ENCODE peak calls at places on chromosome 17, in five cellular contexts. Y is ovary, W is GM23338, V is hepatocyte, B is adrenal gland. A is an unnamed sample.

GRCh38 chr17:18858567-18859245 is 775 bp downstream of the PRPSAP2 start:
- DNase-seq in V (no peak), Y (no peak), W (no peak), B (no peak), A (no peak)

GRCh38 chr17:68288375-68288774 is 2.6 kb downstream of the SLC16A6 start:
- DNase-seq in W (no peak), V (no peak), B (peak), Y (no peak), A (no peak)

GRCh38 chr17:152860-153420 is 15.6 kb downstream of the SCGB1C2 start:
- DNase-seq in W (no peak), V (no peak), Y (no peak), B (no peak), A (peak)

GRCh38 chr17:18967806-18968744 is 16.1 kb downstream of the SLC5A10 start:
- DNase-seq in W (no peak), B (no peak), V (peak), Y (no peak), A (no peak)

GRCh38 chr17:56112086-56112485 is 41.2 kb upstream of the ANKFN1 start:
- DNase-seq in W (no peak), Y (no peak), B (no peak), V (peak), A (no peak)

GRCh38 chr17:80457236-80457856 is 19.1 kb downstream of the NPTX1 start:
- DNase-seq in V (no peak), B (no peak), Y (no peak), W (no peak), A (peak)

GRCh38 chr17:79338142-79338541 is 263.5 kb downstream of the ENGASE start:
- DNase-seq in W (peak), Y (no peak), B (no peak), V (no peak), A (no peak)

GRCh38 chr17:36085710-36086268 is 4.2 kb downstream of the CCL3 start:
- DNase-seq in W (no peak), Y (no peak), V (no peak), B (no peak), A (no peak)

GRCh38 chr17:67628580-67629013 is 89.1 kb upstream of the NOL11 start:
- DNase-seq in V (no peak), B (peak), W (peak), Y (no peak), A (no peak)

GRCh38 chr17:56528636-56529170 is 64.8 kb upstream of the NOG start:
- DNase-seq in W (no peak), Y (no peak), B (no peak), V (no peak), A (no peak)

GRCh38 chr17:28318759-28319660 is at the start of gene TMEM97:
- DNase-seq in W (peak), Y (peak), V (peak), B (peak), A (peak)

GRCh38 chr17:60851181-60851580 is 173.5 kb downstream of the BCAS3 start:
- DNase-seq in W (peak), Y (no peak), V (no peak), B (no peak), A (no peak)

GRCh38 chr17:79617304-79617703 is 6.5 kb upstream of the RBFOX3 start:
- DNase-seq in V (no peak), B (no peak), Y (peak), W (no peak), A (no peak)

GRCh38 chr17:32019228-32019627 is 12.0 kb downstream of the LRRC37B start:
- DNase-seq in V (no peak), B (no peak), W (no peak), Y (no peak), A (no peak)

GRCh38 chr17:45336390-45337182 is 19.8 kb upstream of the MAP3K14 start:
- DNase-seq in B (no peak), Y (peak), V (no peak), W (no peak), A (no peak)

GRCh38 chr17:79633937-79634813 is 23.3 kb upstream of the RBFOX3 start:
- DNase-seq in Y (no peak), B (peak), V (no peak), W (no peak), A (no peak)

GRCh38 chr17:53127331-53127730 is 695.4 kb upstream of the KIF2B start:
- DNase-seq in V (no peak), W (no peak), B (no peak), Y (no peak), A (no peak)

GRCh38 chr17:75614006-75614405 is 19.2 kb upstream of the SMIM5 start:
- DNase-seq in W (peak), Y (no peak), B (no peak), V (no peak), A (no peak)

GRCh38 chr17:57944796-57945362 is 10.3 kb downstream of the CUEDC1 start:
- DNase-seq in W (no peak), B (no peak), Y (no peak), V (peak), A (no peak)

GRCh38 chr17:70352834-70353233 is 183.5 kb downstream of the KCNJ2 start:
- DNase-seq in B (no peak), W (no peak), Y (no peak), V (no peak), A (no peak)

GRCh38 chr17:65403129-65403528 is 158.3 kb downstream of the AXIN2 start:
- DNase-seq in B (no peak), W (no peak), Y (no peak), V (no peak), A (no peak)

GRCh38 chr17:12046786-12047185 is 26.1 kb downstream of the MAP2K4 start:
- DNase-seq in Y (no peak), V (no peak), B (no peak), W (peak), A (no peak)

GRCh38 chr17:4407216-4407615 is 26.5 kb upstream of the SPNS3 start:
- DNase-seq in W (no peak), Y (no peak), B (no peak), V (no peak), A (no peak)

GRCh38 chr17:41588126-41588810 is 1.6 kb upstream of the KRT14 start:
- DNase-seq in B (no peak), V (no peak), Y (no peak), W (no peak), A (no peak)

GRCh38 chr17:15379659-15380058 is 38.3 kb upstream of the TEKT3 start:
- DNase-seq in W (no peak), Y (no peak), B (no peak), V (no peak), A (no peak)

GRCh38 chr17:81219476-81220180 is 3.1 kb downstream of the CEP131 start:
- DNase-seq in B (no peak), W (no peak), V (no peak), Y (no peak), A (no peak)

DNA sequence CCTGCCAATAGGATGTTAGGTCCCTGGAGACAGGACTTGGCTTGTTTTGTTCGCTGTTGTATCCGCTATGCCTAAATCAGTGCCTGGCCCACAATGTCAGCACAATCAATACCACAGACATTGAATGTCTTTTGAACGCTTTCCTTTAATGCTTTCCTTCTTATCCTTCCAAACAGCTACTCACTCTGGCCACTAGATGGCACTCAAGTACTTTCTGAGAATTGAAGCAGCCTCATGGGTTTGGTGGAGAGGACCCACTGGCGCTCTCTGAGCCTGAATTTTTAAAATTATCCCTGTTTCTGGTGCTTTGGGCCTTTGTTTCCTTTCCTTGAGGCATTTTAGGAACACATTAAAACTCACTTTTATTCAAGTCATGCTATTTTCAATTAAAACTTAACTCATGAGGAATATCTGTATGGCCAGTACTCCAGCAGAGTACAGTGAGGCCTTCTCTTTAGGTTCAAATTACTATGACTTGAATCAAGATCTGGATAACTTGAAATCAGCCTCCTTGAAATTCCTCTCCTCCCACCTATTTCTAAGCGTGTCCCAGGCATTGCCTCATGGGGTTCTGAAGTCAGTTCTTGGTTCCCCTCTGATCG is 3.2 kb upstream of the NLRP1 start:
- DNase-seq in W (peak), Y (no peak), V (peak), B (peak), A (no peak)
- H3K27ac ChIP-seq in W (no peak), Y (no peak), V (no peak), B (no peak), A (no peak)

DNA sequence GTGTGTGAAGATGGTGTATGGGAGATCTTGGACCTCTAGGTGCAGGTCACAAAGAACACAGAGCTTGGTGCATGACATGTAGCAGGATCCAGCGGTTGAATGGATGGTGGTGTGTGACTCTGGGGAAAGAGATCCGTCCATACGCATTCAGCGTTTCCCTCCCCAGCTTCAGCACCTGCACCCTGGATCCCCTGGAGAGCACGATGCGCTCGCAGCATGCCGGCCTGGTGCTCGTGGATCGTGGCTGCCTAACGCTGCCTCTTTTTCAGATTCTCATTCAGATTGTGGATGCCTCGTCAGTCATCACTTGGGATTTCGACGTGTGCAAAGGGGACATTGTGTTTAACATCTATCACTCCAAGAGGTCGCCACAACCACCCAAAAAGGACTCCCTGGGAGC is 70.9 kb downstream of the SEC14L1 start:
- DNase-seq in B (no peak), V (no peak), Y (peak), W (no peak), A (peak)
- H3K27ac ChIP-seq in B (no peak), V (no peak), Y (no peak), W (no peak), A (no peak)

GRCh38 chr17:82246365-82247174 is 17.7 kb downstream of the SLC16A3 start:
- DNase-seq in V (peak), Y (peak), B (peak), W (no peak), A (peak)

GRCh38 chr17:82245144-82246039 is 16.6 kb downstream of the SLC16A3 start:
- DNase-seq in Y (peak), W (no peak), B (no peak), V (no peak), A (peak)

GRCh38 chr17:82244413-82245140 is 15.7 kb downstream of the SLC16A3 start:
- DNase-seq in V (no peak), W (no peak), B (no peak), Y (no peak), A (peak)

GRCh38 chr17:82247175-82247823 is 18.5 kb downstream of the SLC16A3 start:
- DNase-seq in Y (no peak), V (no peak), W (no peak), B (no peak), A (peak)

GRCh38 chr17:82246040-82246364 is 17.2 kb downstream of the SLC16A3 start:
- DNase-seq in V (no peak), W (no peak), B (no peak), Y (no peak), A (peak)
- H3K27ac ChIP-seq in V (peak), W (no peak), B (peak), Y (no peak), A (peak)

GRCh38 chr17:50280801-50281441 is 6.7 kb downstream of the TMEM92 start:
- DNase-seq in B (no peak), V (no peak), Y (no peak), W (no peak), A (peak)

GRCh38 chr17:50279639-50280038 is 5.4 kb downstream of the TMEM92 start:
- DNase-seq in V (no peak), W (no peak), B (no peak), Y (no peak), A (no peak)

GRCh38 chr17:50279181-50279526 is 4.9 kb downstream of the TMEM92 start:
- DNase-seq in Y (no peak), V (no peak), W (no peak), B (no peak), A (no peak)

GRCh38 chr17:50278526-50279180 is 4.4 kb downstream of the TMEM92 start:
- DNase-seq in V (no peak), Y (peak), B (no peak), W (no peak), A (no peak)

DNA sequence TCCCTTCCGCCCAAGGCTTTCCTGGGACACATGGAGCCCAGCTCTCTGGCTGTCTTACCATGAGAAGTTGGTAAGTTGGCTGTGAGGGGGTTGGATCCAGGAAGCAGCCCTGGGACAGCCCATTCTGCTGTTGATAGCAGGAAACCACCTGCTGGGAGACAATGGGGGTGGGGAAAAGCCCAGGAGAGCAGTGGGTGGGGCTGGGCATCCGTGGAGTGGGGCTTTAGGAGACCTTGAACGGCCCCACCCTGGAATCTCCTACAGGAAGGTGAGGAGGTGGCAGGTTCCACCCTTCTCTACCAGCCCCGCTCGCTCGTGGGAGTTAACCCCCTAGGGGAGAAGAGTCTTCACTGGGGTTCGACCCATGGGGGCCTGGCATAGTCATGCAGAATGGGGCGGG is 5.8 kb downstream of the TMEM92 start:
- DNase-seq in Y (no peak), W (peak), V (peak), B (no peak), A (no peak)
- H3K27ac ChIP-seq in Y (no peak), W (no peak), V (peak), B (no peak), A (no peak)

DNA sequence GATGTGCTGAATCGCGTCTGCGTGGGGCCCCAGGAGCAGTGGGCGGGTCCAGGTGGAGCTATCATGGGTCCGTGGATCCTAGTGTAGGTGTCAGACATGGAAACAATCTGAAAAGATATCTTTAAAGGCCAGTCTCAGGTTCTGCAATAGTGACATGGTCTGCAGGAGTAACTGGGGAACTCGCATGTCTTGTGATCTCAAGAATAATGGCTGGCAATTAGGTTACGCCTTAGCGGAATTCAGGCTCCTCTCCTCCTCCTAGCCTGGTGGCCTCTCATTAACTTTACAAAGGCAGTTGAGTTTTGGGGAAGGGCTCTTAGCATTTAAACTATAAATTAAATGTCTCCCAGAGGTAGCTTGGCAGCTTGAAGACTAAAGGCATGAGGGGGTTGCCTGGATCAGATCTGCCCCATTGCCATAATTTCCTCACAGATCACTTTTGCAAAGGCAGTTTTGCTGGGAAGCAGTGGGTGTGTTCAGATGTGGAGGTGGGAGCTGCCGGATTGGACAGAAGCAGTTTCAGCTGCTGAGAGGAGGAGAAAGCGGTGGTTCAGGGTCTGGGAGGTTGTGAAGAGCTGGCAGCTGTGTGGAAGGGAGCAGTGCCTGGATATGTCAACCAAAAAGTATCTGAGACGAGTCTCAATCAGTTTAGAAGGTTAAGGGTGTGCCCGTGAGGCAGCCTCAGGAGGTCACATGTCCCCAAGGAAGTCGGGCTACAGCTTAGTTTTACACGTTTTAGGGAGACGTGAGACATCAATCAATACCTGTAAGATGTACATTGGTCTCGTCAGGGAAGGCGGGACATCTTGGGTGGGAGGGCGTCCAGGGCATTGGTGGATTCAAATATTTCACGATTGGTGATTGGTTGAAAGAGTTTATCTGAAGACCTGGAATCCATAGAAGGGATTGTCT is 2.7 kb downstream of the TBCD start:
- DNase-seq in Y (no peak), V (no peak), B (no peak), W (peak), A (no peak)
- H3K27ac ChIP-seq in Y (no peak), V (no peak), B (no peak), W (peak), A (no peak)

GRCh38 chr17:51120357-51120738 is 320 bp downstream of the SPAG9 start:
- DNase-seq in W (no peak), Y (no peak), V (no peak), B (no peak), A (no peak)

GRCh38 chr17:51124641-51125503 is 4.2 kb upstream of the SPAG9 start:
- DNase-seq in V (no peak), Y (no peak), W (no peak), B (no peak), A (no peak)

GRCh38 chr17:51120739-51121619 is at the start of gene SPAG9:
- DNase-seq in W (peak), Y (peak), V (peak), B (peak), A (peak)

GRCh38 chr17:51119415-51120356 is 982 bp downstream of the SPAG9 start:
- DNase-seq in W (peak), B (peak), Y (no peak), V (peak), A (peak)

DNA sequence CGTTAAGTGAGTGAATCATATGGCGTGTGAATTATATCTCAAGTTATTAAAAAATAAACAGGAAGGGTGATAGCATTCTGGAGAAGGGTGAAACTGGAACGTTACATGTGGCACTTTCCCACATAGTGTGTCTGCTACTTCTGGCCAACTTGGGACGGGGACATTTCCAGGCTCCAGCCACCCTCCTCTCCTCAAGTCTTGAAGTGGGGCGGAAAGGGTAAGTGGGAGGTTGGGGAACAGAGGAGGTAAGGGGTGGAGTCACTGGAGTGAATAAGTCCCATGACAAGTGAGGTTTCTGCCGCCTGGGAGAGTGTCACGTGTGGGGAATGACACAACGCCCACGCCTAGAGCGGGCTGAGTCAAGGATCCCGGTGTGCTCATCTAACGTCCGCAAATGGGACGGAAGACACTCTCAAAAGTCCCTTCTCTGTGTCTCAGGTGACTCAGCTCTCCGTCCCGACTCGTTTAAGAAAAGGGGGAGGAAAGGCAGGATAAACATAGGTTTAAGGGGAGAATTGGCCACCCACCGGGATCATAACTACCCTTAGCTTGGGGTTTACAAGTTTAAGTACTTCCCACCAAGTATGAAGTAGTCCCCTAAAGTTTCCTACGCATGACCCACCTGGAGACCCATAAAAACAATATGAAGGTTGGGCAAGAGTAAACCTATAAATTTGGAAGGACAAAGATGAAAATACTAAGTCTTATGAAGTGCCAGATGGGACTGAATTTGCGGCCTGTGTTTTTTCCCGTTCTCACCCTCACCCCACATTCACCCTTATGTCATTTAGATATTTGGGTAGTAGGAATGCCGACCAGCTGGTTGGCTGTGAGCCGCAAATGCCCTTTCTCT is 1.2 kb upstream of the SPAG9 start:
- DNase-seq in Y (peak), V (peak), W (peak), B (peak), A (peak)
- H3K27ac ChIP-seq in Y (peak), V (peak), W (peak), B (peak), A (peak)

GRCh38 chr17:47265983-47266541 is 12.4 kb downstream of the ITGB3 start:
- DNase-seq in Y (no peak), B (peak), V (peak), W (no peak), A (no peak)
- H3K27ac ChIP-seq in Y (no peak), B (no peak), V (no peak), W (no peak), A (no peak)

DNA sequence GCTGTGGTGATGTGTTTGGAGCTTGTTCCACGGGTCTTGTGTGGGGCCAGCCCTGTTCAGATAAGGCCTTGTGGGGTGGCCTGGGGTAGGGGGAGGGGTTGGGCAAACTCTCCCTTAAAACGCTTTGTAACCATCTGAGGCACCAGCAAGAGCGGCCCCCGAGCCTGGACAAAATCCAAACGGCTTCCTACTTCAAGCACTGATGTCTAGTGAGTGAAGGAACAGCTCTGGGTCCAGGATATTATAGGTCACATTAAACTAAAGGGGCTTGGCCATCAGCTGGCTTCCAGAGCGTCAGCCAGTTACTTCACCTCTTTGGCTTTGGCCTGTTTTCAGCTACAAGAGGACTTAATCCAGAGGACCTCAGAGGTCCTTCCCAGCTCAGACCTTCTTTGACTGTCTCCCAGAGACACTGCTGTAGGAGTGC is 11.9 kb downstream of the SERPINF1 start:
- DNase-seq in Y (peak), V (no peak), B (no peak), W (no peak), A (no peak)
- H3K27ac ChIP-seq in Y (peak), V (peak), B (peak), W (no peak), A (peak)

A was measured in psoas muscle.